ENCODE peak calls at places on chromosomes 1 and 21, in ten cellular contexts. Q is tibial nerve, G is pancreas, H is left lung, P is hepatocyte, V is right lobe of liver, F is A549, K is cardiac muscle cell, B is thyroid gland, L is heart right ventricle. J is an unnamed sample. For H3K4me1, the result is how much of the 10 kb centered on the place peaks cover.

GRCh38 chr1:15401391-15402055 is 8.2 kb upstream of the EFHD2 start:
- DNase-seq in L (no peak), V (no peak), H (no peak), Q (no peak), P (no peak), B (no peak), G (no peak), K (no peak), F (no peak), J (no peak)

GRCh38 chr1:63949965-63950364 is 176.1 kb downstream of the ROR1 start:
- DNase-seq in P (no peak), Q (peak), B (peak), V (no peak), G (no peak), H (no peak), K (peak), L (no peak), F (no peak), J (no peak)

GRCh38 chr1:100719490-100719889 is at the start of gene VCAM1:
- DNase-seq in K (peak), G (no peak), P (peak), H (no peak), L (no peak), V (no peak), Q (no peak), B (no peak), F (no peak), J (no peak)

GRCh38 chr1:118974641-118975040 is 13.5 kb downstream of the TBX15 start:
- DNase-seq in P (no peak), V (no peak), L (no peak), H (no peak), Q (no peak), K (no peak), F (no peak), G (no peak), B (no peak), J (no peak)

GRCh38 chr21:29340228-29340627 is 41.5 kb downstream of the BACH1 start:
- DNase-seq in V (no peak), Q (no peak), L (no peak), G (no peak), F (no peak), H (no peak), K (no peak), P (no peak), B (no peak), J (no peak)

GRCh38 chr1:1583667-1584010 is 9.0 kb upstream of the SSU72 start:
- DNase-seq in F (no peak), Q (no peak), L (no peak), G (no peak), H (no peak), B (no peak), P (no peak), V (no peak), K (no peak), J (no peak)

GRCh38 chr1:107016376-107016978 is 40.0 kb upstream of the PRMT6 start:
- DNase-seq in L (no peak), Q (no peak), H (no peak), F (no peak), V (no peak), B (no peak), K (no peak), G (no peak), P (no peak), J (no peak)

GRCh38 chr1:21021311-21021710 is 155.4 kb downstream of the EIF4G3 start:
- DNase-seq in K (no peak), L (no peak), B (no peak), G (no peak), V (no peak), F (no peak), P (no peak), H (no peak), Q (no peak), J (no peak)

GRCh38 chr21:16304700-16305099 is 574.9 kb downstream of the USP25 start:
- DNase-seq in V (no peak), B (no peak), H (no peak), P (no peak), G (no peak), L (no peak), Q (no peak), K (no peak), F (no peak), J (no peak)

GRCh38 chr1:87104140-87104539 is 189.7 kb downstream of the HS2ST1 start:
- DNase-seq in V (no peak), B (no peak), H (no peak), Q (no peak), G (no peak), F (no peak), L (no peak), P (no peak), K (no peak), J (no peak)

GRCh38 chr1:220742520-220742919 is 5.6 kb upstream of the MTARC2 start:
- DNase-seq in V (no peak), L (no peak), H (no peak), Q (no peak), F (no peak), B (no peak), G (no peak), P (no peak), K (no peak), J (no peak)

GRCh38 chr1:27571439-27572018 is 32.4 kb downstream of the AHDC1 start:
- DNase-seq in P (no peak), V (no peak), B (peak), F (no peak), K (no peak), Q (no peak), L (peak), H (no peak), G (peak), J (no peak)

GRCh38 chr1:211497489-211498045 is 5.6 kb upstream of the RD3 start:
- DNase-seq in F (no peak), G (no peak), B (peak), P (no peak), L (no peak), K (no peak), V (no peak), Q (no peak), H (no peak), J (no peak)

GRCh38 chr1:234670936-234671628 is 61.1 kb upstream of the IRF2BP2 start:
- DNase-seq in K (no peak), L (no peak), H (no peak), B (no peak), V (no peak), P (peak), Q (no peak), G (no peak), F (no peak), J (no peak)

GRCh38 chr1:212507361-212507760 is 74.6 kb downstream of the NENF start:
- DNase-seq in B (no peak), L (no peak), H (no peak), G (no peak), F (no peak), K (no peak), Q (no peak), P (no peak), V (no peak), J (no peak)

GRCh38 chr1:53311104-53311908 is 16.6 kb downstream of the LRP8 start:
- DNase-seq in H (no peak), G (peak), P (no peak), Q (no peak), L (no peak), K (no peak), B (no peak), V (no peak), F (no peak), J (no peak)

GRCh38 chr1:11507309-11507708 is 28.4 kb downstream of the DISP3 start:
- DNase-seq in P (no peak), L (no peak), G (no peak), H (no peak), V (no peak), Q (no peak), K (no peak), F (no peak), B (no peak), J (no peak)

DNA sequence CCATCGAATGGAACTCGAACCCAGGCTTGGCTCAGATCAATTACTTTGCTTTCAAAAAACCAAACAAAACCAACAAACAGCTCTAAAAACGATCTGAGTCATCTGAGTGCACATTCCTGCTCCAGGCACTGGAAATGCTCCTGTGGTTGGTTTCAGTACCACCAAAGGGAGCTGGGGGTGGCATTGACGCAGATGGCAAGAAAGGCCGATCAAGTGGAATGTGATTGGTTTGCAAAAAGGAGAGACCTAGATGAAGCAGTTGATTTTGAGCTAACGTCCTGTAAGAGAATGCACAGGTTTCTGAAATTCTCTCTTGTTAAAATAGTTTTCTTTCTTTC is 39.5 kb downstream of the PIK3CD start:
- DNase-seq in H (no peak), B (peak), P (no peak), Q (no peak), V (no peak), K (peak), G (no peak), F (no peak), L (no peak), J (no peak)
- H3K27ac ChIP-seq in H (no peak), B (no peak), P (no peak), Q (no peak), V (no peak), K (no peak), G (no peak), F (no peak), L (no peak), J (no peak)

DNA sequence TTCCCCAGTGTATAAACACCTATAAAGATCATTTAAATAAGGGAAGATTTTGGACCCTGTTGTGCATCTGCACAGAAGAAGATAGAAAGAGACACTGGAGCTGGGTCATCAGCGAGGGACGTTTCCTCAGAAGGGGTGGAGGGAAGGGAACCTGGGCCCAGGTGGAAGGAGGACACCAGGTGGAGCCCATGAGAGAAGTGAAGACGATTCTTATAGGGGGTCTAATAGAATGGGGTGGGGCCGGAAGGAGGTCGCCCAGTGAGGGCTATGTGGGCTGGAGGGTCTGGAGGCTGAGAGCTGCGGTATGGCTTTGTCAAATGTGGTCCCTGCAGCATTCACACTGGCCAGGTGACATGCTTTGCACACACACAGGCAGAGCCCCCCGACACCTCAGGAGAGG is 13.7 kb downstream of the KIRREL1 start:
- DNase-seq in B (no peak), K (no peak), G (no peak), Q (no peak), H (no peak), V (no peak), P (no peak), L (no peak), F (no peak), J (no peak)
- H3K4me1 ChIP-seq in B (half or more), K (half or more), G (under half), Q (half or more), H (under half), V (under half), P (half or more), L (half or more), F (half or more), J (half or more)

GRCh38 chr1:182015360-182015759 is 46.2 kb downstream of the ZNF648 start:
- DNase-seq in Q (no peak), P (no peak), V (no peak), H (no peak), K (no peak), G (no peak), B (no peak), L (no peak), F (no peak), J (no peak)
- TF ChIP-seq CTCF in Q (no peak), P (no peak), V (no peak), H (no peak), K (no peak), G (no peak), B (no peak), L (no peak), F (peak), J (no peak)

DNA sequence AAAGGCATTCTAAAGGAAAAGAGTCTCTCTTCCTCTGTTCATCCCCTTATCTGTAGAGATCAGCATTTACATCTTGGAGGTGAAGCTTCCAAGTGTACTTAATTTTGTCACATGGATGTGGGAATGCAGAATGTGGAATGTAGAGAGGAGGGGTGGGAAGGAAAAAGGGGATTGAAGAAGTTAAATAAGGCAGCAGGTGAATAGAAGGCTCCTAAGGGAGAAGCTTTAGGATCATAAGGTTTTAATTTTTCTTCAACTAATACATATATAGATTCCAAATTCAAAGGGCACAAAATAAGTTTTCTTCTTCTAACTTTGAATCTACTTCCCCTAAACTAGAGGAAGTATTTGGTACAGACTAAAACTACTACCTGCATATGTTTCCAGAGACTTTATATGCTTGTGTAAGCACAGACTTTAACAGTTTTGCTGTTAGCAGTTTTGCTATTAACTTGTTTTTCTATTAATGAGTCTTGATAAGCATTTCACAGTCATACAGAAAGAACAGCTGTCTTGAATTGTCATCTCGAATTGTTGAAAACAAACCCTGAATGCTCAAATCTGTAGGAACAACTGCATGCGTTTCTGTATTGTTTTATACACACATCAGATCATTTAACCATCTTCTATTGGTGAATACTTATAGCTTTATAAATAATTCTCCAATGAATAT is 12.7 kb downstream of the TENT5C start:
- DNase-seq in B (no peak), F (no peak), V (no peak), L (no peak), P (no peak), Q (no peak), H (no peak), G (no peak), K (no peak), J (no peak)
- H3K27ac ChIP-seq in B (no peak), F (no peak), V (no peak), L (no peak), P (no peak), Q (no peak), H (no peak), G (no peak), K (no peak), J (no peak)